ENCODE peak calls at places on chromosome 4, in six cellular contexts. One of them, this sample, is unnamed.

GRCh38 chr4:67160409-67160808 is 384.9 kb downstream of the CENPC start:
- DNase-seq in body of pancreas: no peak
- DNase-seq in IMR-90: no peak
- DNase-seq in GM12892: no peak
- DNase-seq in H1: no peak
- DNase-seq in prostate gland: no peak
- DNase-seq in this sample: no peak

GRCh38 chr4:124178449-124179021 is 534.0 kb downstream of the ANKRD50 start:
- DNase-seq in H1: no peak
- DNase-seq in body of pancreas: no peak
- DNase-seq in IMR-90: peak; percentile 58
- DNase-seq in GM12892: no peak
- DNase-seq in prostate gland: no peak
- DNase-seq in this sample: no peak

GRCh38 chr4:152972821-152973613 is 36.9 kb downstream of the FHDC1 start:
- DNase-seq in prostate gland: no peak
- DNase-seq in body of pancreas: no peak
- DNase-seq in GM12892: no peak
- DNase-seq in H1: no peak
- DNase-seq in IMR-90: peak; percentile 92
- DNase-seq in this sample: peak; percentile 52

GRCh38 chr4:11669156-11669555 is 240.5 kb upstream of the HS3ST1 start:
- DNase-seq in IMR-90: peak; percentile 39
- DNase-seq in H1: no peak
- DNase-seq in GM12892: no peak
- DNase-seq in body of pancreas: no peak
- DNase-seq in prostate gland: no peak
- DNase-seq in this sample: no peak

GRCh38 chr4:177108708-177109107 is 201.0 kb upstream of the NEIL3 start:
- DNase-seq in GM12892: no peak
- DNase-seq in body of pancreas: no peak
- DNase-seq in prostate gland: no peak
- DNase-seq in IMR-90: peak; percentile 68
- DNase-seq in H1: no peak
- DNase-seq in this sample: no peak

GRCh38 chr4:112910109-112910736 is 139.2 kb upstream of the ANK2 start:
- DNase-seq in body of pancreas: no peak
- DNase-seq in prostate gland: no peak
- DNase-seq in H1: no peak
- DNase-seq in GM12892: no peak
- DNase-seq in IMR-90: peak; percentile 13
- DNase-seq in this sample: no peak

GRCh38 chr4:78788005-78788889 is 12.1 kb downstream of the BMP2K start:
- DNase-seq in IMR-90: peak; percentile 33
- DNase-seq in GM12892: no peak
- DNase-seq in prostate gland: no peak
- DNase-seq in body of pancreas: no peak
- DNase-seq in H1: no peak
- DNase-seq in this sample: no peak

GRCh38 chr4:183424109-183424751 is 20.2 kb upstream of the CDKN2AIP start:
- DNase-seq in body of pancreas: no peak
- DNase-seq in IMR-90: no peak
- DNase-seq in prostate gland: no peak
- DNase-seq in H1: no peak
- DNase-seq in GM12892: no peak
- DNase-seq in this sample: peak; percentile 12

GRCh38 chr4:18917689-18918088 is 896.1 kb upstream of the LCORL start:
- DNase-seq in prostate gland: no peak
- DNase-seq in H1: no peak
- DNase-seq in IMR-90: peak; percentile 23
- DNase-seq in GM12892: no peak
- DNase-seq in body of pancreas: no peak
- DNase-seq in this sample: no peak

GRCh38 chr4:118676128-118676527 is 9.1 kb upstream of the METTL14 start:
- DNase-seq in H1: no peak
- DNase-seq in IMR-90: no peak
- DNase-seq in GM12892: no peak
- DNase-seq in body of pancreas: no peak
- DNase-seq in prostate gland: no peak
- DNase-seq in this sample: no peak

GRCh38 chr4:113146876-113147358 is 97.5 kb downstream of the ANK2 start:
- DNase-seq in body of pancreas: peak; percentile 39
- DNase-seq in prostate gland: no peak
- DNase-seq in GM12892: no peak
- DNase-seq in H1: no peak
- DNase-seq in IMR-90: no peak
- DNase-seq in this sample: peak; percentile 38

GRCh38 chr4:125582302-125582701 is 267.5 kb downstream of the FAT4 start:
- DNase-seq in prostate gland: no peak
- DNase-seq in IMR-90: peak; percentile 30
- DNase-seq in GM12892: no peak
- DNase-seq in body of pancreas: no peak
- DNase-seq in H1: no peak
- DNase-seq in this sample: no peak

GRCh38 chr4:139817657-139818452 is 152.2 kb downstream of the MGST2 start:
- DNase-seq in prostate gland: no peak
- DNase-seq in body of pancreas: no peak
- DNase-seq in IMR-90: no peak
- DNase-seq in GM12892: no peak
- DNase-seq in H1: no peak
- DNase-seq in this sample: peak; percentile 41

DNA sequence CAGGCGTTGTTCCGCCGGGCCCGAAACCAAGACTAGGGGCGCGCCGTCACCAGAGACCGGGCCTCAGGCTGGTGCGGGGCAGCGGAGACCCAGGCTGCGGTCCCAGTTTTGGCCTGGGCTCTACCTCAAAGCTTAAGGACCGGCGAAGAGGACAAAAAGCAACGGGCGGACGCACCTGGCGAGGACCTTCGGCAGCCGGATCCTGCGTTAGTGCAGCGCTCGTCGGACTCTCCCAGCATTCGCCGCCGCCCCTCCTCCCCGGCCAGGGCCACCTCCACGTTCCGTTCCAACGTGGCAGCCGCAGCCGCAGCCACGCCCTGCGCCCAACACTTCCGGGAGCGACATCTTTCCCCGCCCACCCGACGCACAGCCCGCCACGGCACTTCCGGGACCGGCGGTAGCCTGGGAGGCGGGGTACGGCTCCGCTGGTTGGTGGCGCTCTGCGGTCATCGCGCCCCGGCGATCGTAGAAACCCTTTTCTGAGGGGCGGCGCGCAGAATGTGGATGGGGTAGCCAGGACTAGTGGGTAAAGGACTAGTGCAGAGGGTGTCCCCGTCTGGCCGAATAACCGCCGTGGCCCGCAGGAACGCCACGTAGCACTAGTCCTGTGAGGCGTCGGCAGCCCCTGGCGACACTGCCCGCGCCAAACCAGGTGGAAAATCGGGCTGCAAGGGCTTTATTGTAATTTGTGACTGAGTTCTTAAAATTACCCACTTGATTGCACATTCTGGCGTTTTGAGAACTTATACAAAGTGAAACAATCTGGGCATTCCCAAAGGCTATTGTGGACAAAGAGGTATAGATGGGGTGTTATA is at the start of gene SEC31A:
- DNase-seq in H1: peak; percentile 70
- DNase-seq in GM12892: peak; percentile 81
- DNase-seq in prostate gland: peak; percentile 96
- DNase-seq in body of pancreas: peak; percentile 97
- DNase-seq in IMR-90: peak; percentile 92
- DNase-seq in this sample: peak; percentile 93
- TF ChIP-seq POLR2A in H1: peak; percentile 84
- TF ChIP-seq POLR2A in GM12892: peak; percentile 94
- TF ChIP-seq POLR2A in prostate gland: peak; percentile 95
- TF ChIP-seq POLR2A in body of pancreas: peak; percentile 99
- TF ChIP-seq POLR2A in IMR-90: peak; percentile 98
- TF ChIP-seq POLR2A in this sample: peak; percentile 93

DNA sequence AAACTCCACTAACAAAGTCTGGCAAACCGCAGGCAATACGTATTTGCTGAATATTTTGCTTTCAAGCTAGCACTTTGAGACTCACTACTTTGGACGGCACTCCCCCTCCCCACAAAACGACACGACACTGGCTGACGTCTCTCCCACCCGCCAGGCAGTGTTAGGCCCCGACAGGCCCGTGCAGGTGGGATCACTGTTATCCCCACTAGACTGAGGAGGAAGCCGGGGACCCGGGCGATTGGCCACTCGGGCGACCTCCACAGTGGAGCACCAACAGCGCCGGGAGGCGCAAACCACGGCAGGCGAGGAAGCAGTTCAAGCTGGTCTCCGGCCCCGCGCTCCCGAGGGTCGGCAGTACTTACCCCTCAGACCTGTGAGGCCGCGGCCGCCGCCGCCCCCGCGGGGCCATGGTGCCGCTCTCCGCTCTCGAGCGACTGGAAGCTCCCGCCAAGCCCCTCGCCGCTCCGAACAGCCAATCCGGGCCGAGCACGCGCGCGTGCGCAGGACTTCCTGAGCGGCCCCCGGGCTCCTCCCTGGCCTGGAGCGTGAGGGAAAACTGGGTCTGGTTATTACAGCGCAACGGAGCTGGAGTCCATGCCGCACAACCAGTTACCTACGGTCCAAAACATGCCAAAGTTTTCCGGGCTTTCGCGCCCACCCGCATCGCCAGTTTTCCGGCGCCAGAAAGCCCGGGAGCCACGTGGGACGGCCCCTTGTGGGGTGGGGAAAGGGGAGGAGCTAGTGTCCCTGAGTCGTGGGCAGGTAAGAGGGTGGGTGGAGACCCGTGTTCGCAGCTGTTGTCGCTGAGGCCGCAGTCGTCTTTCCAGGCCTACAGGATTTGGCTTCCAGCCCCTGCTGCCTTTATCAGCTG is at the start of gene CENPU:
- DNase-seq in GM12892: peak; percentile 98
- DNase-seq in body of pancreas: peak; percentile 98
- DNase-seq in prostate gland: peak; percentile 96
- DNase-seq in IMR-90: peak; percentile 98
- DNase-seq in H1: peak; percentile 97
- DNase-seq in this sample: peak; percentile 94
- TF ChIP-seq POLR2A in GM12892: peak; percentile 81
- TF ChIP-seq POLR2A in body of pancreas: peak; percentile 70
- TF ChIP-seq POLR2A in prostate gland: peak; percentile 67
- TF ChIP-seq POLR2A in IMR-90: no peak
- TF ChIP-seq POLR2A in H1: peak; percentile 82
- TF ChIP-seq POLR2A in this sample: peak; percentile 91

GRCh38 chr4:37891221-37892159 is 606 bp downstream of the TBC1D1 start:
- DNase-seq in IMR-90: peak; percentile 4
- DNase-seq in GM12892: peak; percentile 52
- DNase-seq in body of pancreas: peak; percentile 55
- DNase-seq in H1: no peak
- DNase-seq in prostate gland: peak; percentile 56
- DNase-seq in this sample: peak; percentile 54

GRCh38 chr4:37892641-37893040 is 1.8 kb downstream of the TBC1D1 start:
- DNase-seq in body of pancreas: no peak
- DNase-seq in H1: no peak
- DNase-seq in prostate gland: no peak
- DNase-seq in IMR-90: no peak
- DNase-seq in GM12892: peak; percentile 28
- DNase-seq in this sample: no peak

GRCh38 chr4:37893164-37893563 is 2.3 kb downstream of the TBC1D1 start:
- DNase-seq in prostate gland: no peak
- DNase-seq in H1: no peak
- DNase-seq in GM12892: no peak
- DNase-seq in body of pancreas: no peak
- DNase-seq in IMR-90: no peak
- DNase-seq in this sample: no peak

GRCh38 chr4:37890501-37891220 is at the start of gene TBC1D1:
- DNase-seq in GM12892: peak; percentile 43
- DNase-seq in body of pancreas: peak; percentile 83
- DNase-seq in H1: no peak
- DNase-seq in IMR-90: no peak
- DNase-seq in prostate gland: peak; percentile 74
- DNase-seq in this sample: peak; percentile 58

DNA sequence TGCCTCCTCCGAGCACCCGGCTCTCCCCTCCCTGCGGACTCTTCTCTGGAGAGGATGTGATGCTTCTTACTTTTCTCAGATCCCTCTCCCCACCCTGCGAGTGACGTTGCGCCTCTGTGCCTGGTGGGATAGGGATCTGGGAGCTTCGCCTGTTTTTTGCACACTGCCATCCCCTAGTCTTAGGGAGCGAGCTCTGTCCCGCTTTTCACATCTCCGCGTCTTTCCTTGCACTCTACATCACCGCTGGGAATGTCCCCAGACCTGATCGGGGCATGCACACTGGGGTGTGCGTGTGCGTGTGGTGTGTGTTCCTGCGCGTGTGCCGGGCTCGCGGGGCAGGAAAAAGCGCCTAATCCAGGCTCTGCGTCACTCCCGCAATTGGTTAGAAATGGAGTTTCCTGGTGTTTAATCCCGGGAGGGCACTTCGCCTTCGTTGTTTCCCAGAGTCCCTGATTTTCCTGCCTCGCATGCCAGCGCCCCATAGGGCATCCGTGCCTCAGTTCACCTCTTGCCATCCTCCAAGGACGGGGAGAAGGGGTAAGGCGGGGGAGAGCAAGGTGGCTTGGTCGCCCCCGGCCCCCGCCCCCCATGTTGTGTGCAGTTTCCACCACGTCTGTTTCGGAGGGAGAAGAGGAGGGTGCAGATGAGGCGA is 909 bp upstream of the TBC1D1 start:
- DNase-seq in H1: no peak
- DNase-seq in prostate gland: no peak
- DNase-seq in GM12892: no peak
- DNase-seq in body of pancreas: peak; percentile 15
- DNase-seq in IMR-90: peak; percentile 1
- DNase-seq in this sample: peak; percentile 59
- TF ChIP-seq POLR2A in H1: no peak
- TF ChIP-seq POLR2A in prostate gland: no peak
- TF ChIP-seq POLR2A in GM12892: no peak
- TF ChIP-seq POLR2A in body of pancreas: no peak
- TF ChIP-seq POLR2A in IMR-90: no peak
- TF ChIP-seq POLR2A in this sample: peak; percentile 61

GRCh38 chr4:168480991-168481588 is 798 bp upstream of the DDX60L start:
- DNase-seq in prostate gland: peak; percentile 20
- DNase-seq in GM12892: peak; percentile 14
- DNase-seq in IMR-90: peak; percentile 85
- DNase-seq in body of pancreas: peak; percentile 29
- DNase-seq in H1: no peak
- DNase-seq in this sample: peak; percentile 25

GRCh38 chr4:168483786-168484185 is 3.5 kb upstream of the DDX60L start:
- DNase-seq in H1: no peak
- DNase-seq in GM12892: no peak
- DNase-seq in prostate gland: no peak
- DNase-seq in IMR-90: peak; percentile 66
- DNase-seq in body of pancreas: no peak
- DNase-seq in this sample: no peak

GRCh38 chr4:168474660-168475320 is 5.5 kb downstream of the DDX60L start:
- DNase-seq in GM12892: no peak
- DNase-seq in prostate gland: no peak
- DNase-seq in IMR-90: no peak
- DNase-seq in H1: no peak
- DNase-seq in body of pancreas: no peak
- DNase-seq in this sample: no peak

GRCh38 chr4:168475745-168476144 is 4.5 kb downstream of the DDX60L start:
- DNase-seq in body of pancreas: peak; percentile 21
- DNase-seq in GM12892: no peak
- DNase-seq in H1: no peak
- DNase-seq in prostate gland: no peak
- DNase-seq in IMR-90: no peak
- DNase-seq in this sample: no peak

DNA sequence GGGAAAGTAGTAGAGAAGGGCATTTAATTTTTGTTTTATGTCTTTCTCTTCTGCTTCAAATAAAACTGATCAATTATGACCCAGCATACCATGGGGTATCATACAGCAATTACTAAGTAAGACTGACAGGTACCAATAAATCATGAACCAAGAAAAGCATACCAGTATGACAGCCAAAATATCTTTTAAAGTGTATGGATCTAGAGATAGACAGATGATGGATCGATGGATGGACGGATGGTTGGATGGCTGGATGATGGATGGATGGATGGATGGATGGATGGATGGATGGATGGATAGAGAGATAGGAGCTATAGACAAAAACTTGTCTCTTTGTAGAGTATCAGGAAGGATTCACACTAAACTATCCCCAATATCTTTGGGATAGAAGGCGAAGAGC is 1.4 kb downstream of the DDX60L start:
- DNase-seq in GM12892: no peak
- DNase-seq in prostate gland: no peak
- DNase-seq in body of pancreas: no peak
- DNase-seq in IMR-90: no peak
- DNase-seq in H1: no peak
- DNase-seq in this sample: no peak
- TF ChIP-seq POLR2A in GM12892: no peak
- TF ChIP-seq POLR2A in prostate gland: no peak
- TF ChIP-seq POLR2A in body of pancreas: no peak
- TF ChIP-seq POLR2A in IMR-90: no peak
- TF ChIP-seq POLR2A in H1: no peak
- TF ChIP-seq POLR2A in this sample: no peak